ENCODE peak calls at places on chromosomes 5 and 9, in ten cellular contexts. C is HEK293T; R is stimulated activated CD8-positive, alpha-beta memory T cell treated with anti-CD3 and anti-CD28 coated beads, Interleukin-4, amount 100 ng/mL, for 4 hours; P is Right ventricle myocardium inferior; Q is A673; G is lower lobe of right lung; W is AG20443; D is foreskin melanocyte; T is LoVo; A is BE2C. V is an unnamed sample.

GRCh38 chr5:362978-363765 is 41.7 kb downstream of the AHRR start:
- DNase-seq in A (no peak), W (no peak), Q (no peak), G (no peak), D (no peak), P (peak; percentile 8), T (no peak), R (no peak), C (no peak), V (no peak)

GRCh38 chr9:2560175-2560574 is 61.4 kb upstream of the VLDLR start:
- DNase-seq in P (no peak), Q (no peak), G (no peak), R (no peak), D (no peak), W (no peak), A (no peak), T (no peak), C (no peak), V (no peak)

GRCh38 chr5:83608122-83608521 is 112.5 kb downstream of the HAPLN1 start:
- DNase-seq in G (no peak), Q (peak; percentile 56), W (peak; percentile 80), D (no peak), R (no peak), C (peak; percentile 65), P (no peak), T (peak; percentile 35), A (peak; percentile 63), V (peak; percentile 55)

GRCh38 chr5:109038209-109038840 is 290.6 kb downstream of the FER start:
- DNase-seq in P (no peak), W (no peak), G (no peak), D (no peak), R (no peak), A (no peak), C (no peak), T (no peak), Q (peak; percentile 8), V (peak; percentile 75)

GRCh38 chr5:72070519-72070918 is 36.8 kb upstream of the MAP1B start:
- DNase-seq in W (no peak), D (no peak), P (no peak), C (no peak), T (no peak), A (no peak), R (no peak), G (no peak), Q (no peak), V (no peak)

GRCh38 chr9:13354733-13355132 is 75.2 kb upstream of the MPDZ start:
- DNase-seq in D (no peak), A (no peak), T (no peak), G (no peak), R (no peak), W (peak; percentile 47), Q (no peak), P (no peak), C (no peak), V (no peak)

GRCh38 chr5:161306354-161306990 is 240.1 kb downstream of the GABRB2 start:
- DNase-seq in W (no peak), G (no peak), T (no peak), A (no peak), Q (no peak), R (no peak), P (no peak), C (no peak), D (no peak), V (no peak)

GRCh38 chr9:95336281-95336680 is 18.8 kb upstream of the FANCC start:
- DNase-seq in P (no peak), D (no peak), Q (peak; percentile 60), W (peak; percentile 32), T (peak; percentile 11), G (no peak), R (no peak), A (no peak), C (no peak), V (peak; percentile 4)

GRCh38 chr9:72422214-72422613 is 57.2 kb upstream of the ZFAND5 start:
- DNase-seq in P (no peak), C (no peak), R (no peak), T (no peak), G (no peak), D (no peak), A (no peak), Q (no peak), W (no peak), V (no peak)

GRCh38 chr9:33187519-33188218 is 20.5 kb upstream of the B4GALT1 start:
- DNase-seq in C (no peak), R (no peak), P (no peak), Q (no peak), D (no peak), T (no peak), W (peak; percentile 83), G (no peak), A (no peak), V (no peak)

GRCh38 chr9:97046228-97046627 is 7.3 kb upstream of the CTSV start:
- DNase-seq in P (no peak), A (no peak), Q (no peak), T (peak; percentile 87), C (no peak), D (no peak), G (peak; percentile 73), R (no peak), W (peak; percentile 18), V (no peak)

GRCh38 chr5:61229416-61229815 is 67.1 kb upstream of the SMIM15 start:
- DNase-seq in T (no peak), R (no peak), P (no peak), D (no peak), A (peak; percentile 46), Q (no peak), G (no peak), C (no peak), W (no peak), V (peak; percentile 20)

GRCh38 chr9:91840469-91840868 is 109.6 kb downstream of the ROR2 start:
- DNase-seq in D (no peak), C (no peak), P (no peak), Q (no peak), W (no peak), G (no peak), A (no peak), T (no peak), R (no peak), V (no peak)

GRCh38 chr9:20504930-20505329 is 117.4 kb downstream of the MLLT3 start:
- DNase-seq in W (no peak), A (no peak), T (no peak), G (no peak), Q (no peak), R (no peak), P (no peak), C (no peak), D (no peak), V (no peak)

GRCh38 chr9:105835721-105836120 is 141.4 kb downstream of the TMEM38B start:
- DNase-seq in C (no peak), R (no peak), G (no peak), W (no peak), D (no peak), T (no peak), Q (no peak), A (peak; percentile 31), P (peak; percentile 64), V (no peak)

GRCh38 chr9:22954964-22955363 is 508.3 kb downstream of the DMRTA1 start:
- DNase-seq in D (no peak), P (no peak), T (no peak), W (no peak), G (no peak), R (no peak), C (no peak), A (no peak), Q (no peak), V (no peak)

GRCh38 chr5:80406980-80407734 is 707 bp upstream of the ZFYVE16 start:
- DNase-seq in Q (no peak), T (no peak), C (no peak), D (no peak), G (peak; percentile 52), P (peak; percentile 72), W (no peak), A (no peak), R (no peak), V (no peak)

GRCh38 chr5:141883184-141883947 is 5.2 kb upstream of the PCDH1 start:
- DNase-seq in P (no peak), T (no peak), R (no peak), A (peak; percentile 55), G (peak; percentile 57), W (peak; percentile 70), Q (peak; percentile 53), C (peak; percentile 27), D (peak; percentile 92), V (peak; percentile 31)

GRCh38 chr9:120480707-120481106 is 99.3 kb downstream of the CDK5RAP2 start:
- DNase-seq in W (peak; percentile 24), R (no peak), P (no peak), Q (no peak), T (no peak), C (no peak), D (peak; percentile 20), G (no peak), A (no peak), V (peak; percentile 10)

GRCh38 chr5:139660105-139660915 is 12.2 kb downstream of the CXXC5 start:
- DNase-seq in A (peak; percentile 67), P (peak; percentile 86), R (no peak), C (no peak), D (peak; percentile 78), Q (no peak), T (no peak), G (peak; percentile 88), W (no peak), V (peak; percentile 50)

GRCh38 chr5:93395010-93395409 is 186.0 kb downstream of the NR2F1-AS1 start:
- DNase-seq in A (no peak), C (no peak), D (no peak), P (no peak), T (no peak), G (no peak), W (no peak), R (no peak), Q (no peak), V (no peak)

GRCh38 chr9:12696931-12697622 is 3.9 kb downstream of the TYRP1 start:
- DNase-seq in W (no peak), T (no peak), D (no peak), Q (peak; percentile 76), P (no peak), A (no peak), G (no peak), R (no peak), C (no peak), V (no peak)

GRCh38 chr5:10521466-10522223 is 42.2 kb upstream of the ANKRD33B start:
- DNase-seq in D (no peak), R (no peak), A (peak; percentile 38), P (no peak), W (no peak), T (no peak), Q (no peak), C (peak; percentile 50), G (no peak), V (no peak)

GRCh38 chr9:115416299-115416698 is 298.3 kb upstream of the TNC start:
- DNase-seq in G (no peak), Q (no peak), R (no peak), D (no peak), A (no peak), T (no peak), C (no peak), W (no peak), P (no peak), V (no peak)

GRCh38 chr5:149618581-149619248 is 37.4 kb downstream of the ARHGEF37 start:
- DNase-seq in P (no peak), A (peak; percentile 69), Q (peak; percentile 78), W (peak; percentile 84), C (peak; percentile 76), R (no peak), G (no peak), T (peak; percentile 65), D (peak; percentile 56), V (peak; percentile 70)

GRCh38 chr5:1963941-1964451 is 81.3 kb upstream of the IRX4 start:
- DNase-seq in G (no peak), A (no peak), T (no peak), R (no peak), W (no peak), D (no peak), P (no peak), C (no peak), Q (no peak), V (no peak)

GRCh38 chr9:76717611-76718010 is 46.6 kb upstream of the PCA3 start:
- DNase-seq in W (peak; percentile 71), C (no peak), P (no peak), T (no peak), D (no peak), A (no peak), Q (no peak), R (no peak), G (no peak), V (peak; percentile 77)

GRCh38 chr5:32545102-32545847 is 40.1 kb upstream of the SUB1 start:
- DNase-seq in A (no peak), D (no peak), C (no peak), Q (no peak), P (no peak), T (no peak), G (no peak), W (no peak), R (no peak), V (no peak)